ENCODE peak calls at places on chromosomes 2 and 18, in eight cellular contexts. F is COR-L47, J is AG10803, S is myocyte, C is neural crest cell, R is Panc1, N is fibroblast of pulmonary artery, K is left ventricle myocardium inferior. I is an unnamed sample.
A peak's percentile ranks its signal among the peaks of the same experiment; 100 is the strongest.

GRCh38 chr2:26671691-26672090 is 20.8 kb upstream of the KCNK3 start:
- DNase-seq in R (no peak), N (no peak), C (no peak), F (no peak), J (no peak), K (no peak), S (no peak), I (no peak)

GRCh38 chr2:215136669-215137328 is 1.6 kb downstream of the ABCA12 start:
- DNase-seq in K (no peak), N (peak; percentile 27), R (no peak), F (no peak), J (no peak), S (peak; percentile 63), C (no peak), I (peak; percentile 29)

GRCh38 chr2:38740851-38741541 is 10.2 kb downstream of the SRSF7 start:
- DNase-seq in C (no peak), K (no peak), J (peak; percentile 46), S (peak; percentile 54), N (peak; percentile 73), F (no peak), R (no peak), I (no peak)

GRCh38 chr2:231655494-231656408 is 52.6 kb upstream of the PTMA start:
- DNase-seq in R (no peak), C (no peak), S (no peak), F (no peak), K (no peak), N (no peak), J (no peak), I (no peak)

GRCh38 chr2:235839226-235839625 is 329.0 kb downstream of the GBX2 start:
- DNase-seq in N (no peak), R (no peak), S (no peak), K (no peak), F (no peak), J (no peak), C (no peak), I (no peak)

GRCh38 chr2:66845307-66845706 is 410.4 kb downstream of the MEIS1 start:
- DNase-seq in K (no peak), N (peak; percentile 63), S (no peak), C (no peak), R (no peak), J (peak; percentile 51), F (no peak), I (no peak)

GRCh38 chr2:24657818-24658217 is 135.4 kb downstream of the PTRHD1 start:
- DNase-seq in R (no peak), S (no peak), J (no peak), F (no peak), K (no peak), N (no peak), C (no peak), I (no peak)

GRCh38 chr2:236535024-236535423 is 34.6 kb upstream of the ACKR3 start:
- DNase-seq in K (no peak), S (peak; percentile 9), N (peak; percentile 35), C (no peak), R (no peak), J (peak; percentile 32), F (no peak), I (no peak)

GRCh38 chr2:109335586-109336266 is 206.7 kb downstream of the SH3RF3 start:
- DNase-seq in S (peak; percentile 60), R (no peak), C (no peak), K (no peak), N (peak; percentile 74), J (peak; percentile 92), F (no peak), I (peak; percentile 60)

GRCh38 chr2:189297446-189297845 is 117.9 kb upstream of the COL5A2 start:
- DNase-seq in C (no peak), N (peak; percentile 79), F (no peak), J (peak; percentile 86), S (peak; percentile 52), K (no peak), R (no peak), I (no peak)

GRCh38 chr18:60090170-60090569 is 190.4 kb downstream of the PMAIP1 start:
- DNase-seq in F (no peak), K (no peak), S (no peak), N (peak; percentile 23), J (peak; percentile 11), R (no peak), C (no peak), I (no peak)

GRCh38 chr2:231900486-231900942 is 25.7 kb downstream of the NPPC start:
- DNase-seq in R (peak; percentile 35), J (peak; percentile 58), N (peak; percentile 73), C (peak; percentile 97), S (peak; percentile 78), F (no peak), K (peak; percentile 76), I (no peak)

GRCh38 chr18:57051019-57051418 is 95.9 kb upstream of the BOD1L2 start:
- DNase-seq in S (no peak), F (no peak), N (no peak), J (no peak), K (no peak), R (no peak), C (no peak), I (no peak)

GRCh38 chr2:62340981-62341624 is 145.2 kb downstream of the B3GNT2 start:
- DNase-seq in F (peak; percentile 60), J (peak; percentile 12), C (no peak), R (no peak), S (peak; percentile 64), K (peak; percentile 43), N (peak; percentile 9), I (no peak)

GRCh38 chr18:44870631-44871502 is 190.2 kb downstream of the SETBP1 start:
- DNase-seq in J (no peak), S (no peak), C (no peak), R (no peak), F (no peak), K (no peak), N (no peak), I (no peak)

GRCh38 chr18:46253498-46253897 is 149.3 kb downstream of the HAUS1 start:
- DNase-seq in S (peak; percentile 16), J (peak; percentile 49), F (no peak), K (no peak), R (no peak), N (peak; percentile 66), C (no peak), I (no peak)

GRCh38 chr18:60838677-60839076 is 466.1 kb upstream of the MC4R start:
- DNase-seq in S (no peak), K (no peak), J (no peak), C (no peak), F (no peak), R (no peak), N (peak; percentile 37), I (no peak)

GRCh38 chr18:13522861-13523660 is 203.3 kb downstream of the FAM210A start:
- DNase-seq in K (no peak), F (no peak), J (no peak), N (no peak), C (no peak), R (no peak), S (no peak), I (no peak)

GRCh38 chr18:37261988-37262387 is 303.6 kb downstream of the CELF4 start:
- DNase-seq in S (no peak), N (no peak), F (no peak), J (no peak), R (no peak), C (no peak), K (no peak), I (no peak)

I was measured in DND-41.